ENCODE peak calls at places on chromosome 14, in ten cellular contexts. W is HFFc6; V is heart left ventricle; R is effector memory CD8-positive, alpha-beta T cell; N is AML-193; U is ascending aorta; I is SW480; A is fibroblast of the conjunctiva; B is stimulated activated CD4-positive, alpha-beta T cell treated with anti-CD3 and anti-CD28 coated beads, Interleukin-1b, Interleukin-23, amount 100 ng/mL, for 48 hours; X is pons. M is an unnamed sample.
A peak's percentile ranks its signal among the peaks of the same experiment; 100 is the strongest.

GRCh38 chr14:32865827-32866376 is 72.8 kb upstream of the NPAS3 start:
- DNase-seq in R (no peak), N (no peak), I (peak; percentile 22), V (no peak), A (no peak), X (no peak), B (no peak), U (no peak), W (no peak), M (no peak)

GRCh38 chr14:60862283-60862682 is 118.6 kb downstream of the TRMT5 start:
- DNase-seq in X (peak; percentile 11), R (no peak), B (no peak), A (peak; percentile 72), I (no peak), N (peak; percentile 19), V (peak; percentile 27), W (no peak), U (no peak), M (peak; percentile 60)

GRCh38 chr14:105414456-105415371 is 4.9 kb upstream of the MTA1 start:
- DNase-seq in W (no peak), N (peak; percentile 48), I (peak; percentile 70), U (peak; percentile 27), A (peak; percentile 34), V (peak; percentile 84), R (peak; percentile 48), X (peak; percentile 37), B (peak; percentile 77), M (no peak)

GRCh38 chr14:104827173-104828055 is 26.5 kb downstream of the ZBTB42 start:
- DNase-seq in N (peak; percentile 54), I (peak; percentile 62), W (peak; percentile 21), X (no peak), U (no peak), V (peak; percentile 43), R (peak; percentile 35), A (no peak), B (peak; percentile 64), M (no peak)

GRCh38 chr14:54730156-54730961 is 163.4 kb downstream of the SAMD4A start:
- DNase-seq in B (peak; percentile 47), V (no peak), W (peak; percentile 33), A (peak; percentile 72), R (no peak), I (no peak), X (peak; percentile 63), N (peak; percentile 24), U (no peak), M (no peak)

GRCh38 chr14:68628605-68629310 is 164.1 kb downstream of the ZFP36L1 start:
- DNase-seq in B (peak; percentile 12), N (no peak), U (no peak), W (no peak), I (peak; percentile 66), R (peak; percentile 30), X (no peak), A (no peak), V (no peak), M (no peak)

GRCh38 chr14:91154851-91155625 is 41.2 kb downstream of the DGLUCY start:
- DNase-seq in I (peak; percentile 75), A (no peak), X (no peak), W (peak; percentile 40), V (no peak), N (no peak), U (no peak), B (no peak), R (peak; percentile 54), M (no peak)

GRCh38 chr14:73295198-73295796 is 58.0 kb downstream of the PAPLN start:
- DNase-seq in A (peak; percentile 23), W (peak; percentile 30), V (no peak), B (no peak), U (no peak), R (peak; percentile 10), N (peak; percentile 68), X (peak; percentile 64), I (peak; percentile 62), M (no peak)

M was measured in brain pericyte.